ENCODE peak calls at places on chromosome 20, in eight cellular contexts. N, P, V, C, O, H, J and U are unnamed samples.

GRCh38 chr20:17992224-17992637 is 23.4 kb downstream of the MGME1 start:
- DNase-seq in N (no peak), P (peak), V (peak), C (no peak), O (no peak), H (no peak), J (no peak), U (no peak)

GRCh38 chr20:43102394-43102793 is 87.3 kb downstream of the PTPRT start:
- DNase-seq in N (no peak), P (no peak), V (no peak), C (no peak), O (peak), H (no peak), J (no peak), U (no peak)

GRCh38 chr20:23048283-23049200 is 930 bp downstream of the THBD start:
- DNase-seq in N (no peak), P (no peak), V (peak), C (peak), O (peak), H (no peak), J (peak), U (no peak)

GRCh38 chr20:56439784-56440291 is 27.8 kb downstream of the CASS4 start:
- DNase-seq in N (peak), P (peak), V (no peak), C (peak), O (no peak), H (no peak), J (peak), U (no peak)

GRCh38 chr20:53829086-53829703 is 235.6 kb upstream of the ZNF217 start:
- DNase-seq in N (peak), P (peak), V (no peak), C (no peak), O (no peak), H (no peak), J (no peak), U (no peak)

GRCh38 chr20:50689864-50690263 is 1.5 kb downstream of the RIPOR3 start:
- DNase-seq in N (no peak), P (no peak), V (no peak), C (no peak), O (no peak), H (no peak), J (peak), U (no peak)

GRCh38 chr20:8740265-8740664 is 328.6 kb upstream of the PLCB4 start:
- DNase-seq in N (no peak), P (no peak), V (peak), C (no peak), O (no peak), H (no peak), J (no peak), U (no peak)

GRCh38 chr20:14470231-14470894 is 133.0 kb upstream of the FLRT3 start:
- DNase-seq in N (no peak), P (no peak), V (no peak), C (no peak), O (no peak), H (no peak), J (peak), U (no peak)

GRCh38 chr20:32227316-32227715 is 19.6 kb downstream of the POFUT1 start:
- DNase-seq in N (no peak), P (no peak), V (no peak), C (no peak), O (no peak), H (no peak), J (no peak), U (no peak)

GRCh38 chr20:33163856-33164762 is 3.9 kb upstream of the BPIFA2 start:
- DNase-seq in N (no peak), P (no peak), V (no peak), C (no peak), O (peak), H (no peak), J (no peak), U (no peak)

GRCh38 chr20:42274977-42275376 is 656.8 kb upstream of the CHD6 start:
- DNase-seq in N (no peak), P (no peak), V (no peak), C (no peak), O (no peak), H (no peak), J (no peak), U (no peak)

GRCh38 chr20:1383621-1384404 is 9.0 kb downstream of the FKBP1A start:
- DNase-seq in N (no peak), P (no peak), V (no peak), C (no peak), O (no peak), H (no peak), J (no peak), U (no peak)

GRCh38 chr20:18835850-18836249 is 22.3 kb downstream of the SCP2D1 start:
- DNase-seq in N (no peak), P (no peak), V (no peak), C (no peak), O (no peak), H (no peak), J (no peak), U (no peak)

GRCh38 chr20:58993332-58994248 is 12.5 kb downstream of the NELFCD start:
- DNase-seq in N (no peak), P (no peak), V (no peak), C (no peak), O (no peak), H (no peak), J (no peak), U (no peak)

GRCh38 chr20:34618676-34619075 is 58.2 kb downstream of the PIGU start:
- DNase-seq in N (no peak), P (no peak), V (no peak), C (no peak), O (no peak), H (no peak), J (no peak), U (no peak)

GRCh38 chr20:6920991-6921613 is 153.6 kb downstream of the BMP2 start:
- DNase-seq in N (no peak), P (no peak), V (no peak), C (no peak), O (no peak), H (no peak), J (no peak), U (no peak)

DNA sequence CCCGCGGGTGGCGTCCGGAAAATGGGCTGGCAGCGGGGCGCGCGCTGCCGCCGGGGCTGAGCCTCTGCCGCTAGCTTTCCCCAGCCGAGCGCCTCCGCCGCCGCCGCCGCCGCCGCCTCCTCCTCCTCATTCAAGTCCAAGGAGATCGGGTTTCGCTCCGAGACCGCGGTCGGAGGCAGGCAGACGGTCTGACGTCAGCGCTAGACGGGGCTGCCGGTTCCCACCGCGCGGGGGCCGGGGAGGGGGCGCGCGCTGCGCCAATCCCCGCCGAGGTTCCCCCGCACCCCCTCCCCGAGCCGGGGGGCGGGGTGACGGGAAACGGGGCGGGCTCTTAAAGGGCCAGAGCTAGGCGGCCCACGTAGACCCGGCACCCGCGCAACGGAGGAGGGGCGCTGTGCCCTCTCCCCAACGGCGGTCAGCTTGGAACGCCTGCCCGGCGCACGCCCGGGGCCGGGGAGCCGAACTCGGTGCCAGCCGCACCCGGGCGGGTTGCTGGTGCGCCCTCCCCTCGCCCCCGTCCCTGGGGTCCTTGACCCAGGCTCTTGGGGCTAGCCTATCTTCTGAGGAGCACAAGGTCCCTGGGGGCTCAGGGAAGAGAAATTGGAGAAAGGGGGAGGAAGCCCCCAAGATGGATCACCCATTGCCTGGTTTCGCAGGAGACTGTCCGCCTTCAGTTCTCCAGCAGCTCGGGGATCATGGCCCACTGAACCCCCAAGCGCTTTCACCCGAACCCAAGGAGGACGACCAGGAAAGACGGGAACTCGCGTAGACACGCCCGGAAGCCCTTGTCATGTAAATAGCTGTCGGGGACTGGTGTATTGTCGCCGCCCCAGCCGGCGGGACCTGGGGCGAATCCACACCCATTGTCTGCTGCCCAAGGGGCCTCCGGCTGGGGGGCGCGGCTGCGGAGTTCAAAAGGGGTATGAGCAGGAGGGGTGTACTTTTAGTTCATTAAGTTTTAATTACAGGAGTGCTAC is at the start of gene PMEPA1:
- DNase-seq in N (peak), P (peak), V (peak), C (peak), O (peak), H (peak), J (peak), U (peak)
- TF ChIP-seq CTCF in N (peak), P (no peak), V (no peak), C (peak), O (no peak), H (no peak), J (no peak), U (no peak)

GRCh38 chr20:46172961-46173536 is 54.9 kb downstream of the CD40 start:
- DNase-seq in N (no peak), P (no peak), V (no peak), C (no peak), O (no peak), H (no peak), J (no peak), U (no peak)

GRCh38 chr20:46175127-46175494 is 57.0 kb downstream of the CD40 start:
- DNase-seq in N (no peak), P (no peak), V (no peak), C (no peak), O (no peak), H (no peak), J (no peak), U (no peak)

GRCh38 chr20:46172455-46172854 is 54.3 kb downstream of the CD40 start:
- DNase-seq in N (no peak), P (no peak), V (no peak), C (no peak), O (no peak), H (no peak), J (no peak), U (no peak)

GRCh38 chr20:46173652-46174468 is 55.7 kb downstream of the CD40 start:
- DNase-seq in N (no peak), P (no peak), V (no peak), C (no peak), O (no peak), H (no peak), J (no peak), U (no peak)

GRCh38 chr20:46174469-46175126 is 56.5 kb downstream of the CD40 start:
- DNase-seq in N (no peak), P (peak), V (peak), C (peak), O (peak), H (no peak), J (peak), U (peak)
- TF ChIP-seq CTCF in N (peak), P (peak), V (peak), C (no peak), O (peak), H (peak), J (peak), U (peak)

GRCh38 chr20:64053841-64054661 is 4.6 kb upstream of the SOX18 start:
- DNase-seq in N (no peak), P (no peak), V (peak), C (no peak), O (peak), H (no peak), J (no peak), U (no peak)
- TF ChIP-seq CTCF in N (peak), P (peak), V (peak), C (no peak), O (peak), H (no peak), J (no peak), U (no peak)

GRCh38 chr20:20664795-20665194 is 47.6 kb downstream of the RALGAPA2 start:
- DNase-seq in N (peak), P (peak), V (peak), C (no peak), O (no peak), H (no peak), J (no peak), U (no peak)
- TF ChIP-seq CTCF in N (peak), P (peak), V (peak), C (no peak), O (peak), H (peak), J (peak), U (no peak)

DNA sequence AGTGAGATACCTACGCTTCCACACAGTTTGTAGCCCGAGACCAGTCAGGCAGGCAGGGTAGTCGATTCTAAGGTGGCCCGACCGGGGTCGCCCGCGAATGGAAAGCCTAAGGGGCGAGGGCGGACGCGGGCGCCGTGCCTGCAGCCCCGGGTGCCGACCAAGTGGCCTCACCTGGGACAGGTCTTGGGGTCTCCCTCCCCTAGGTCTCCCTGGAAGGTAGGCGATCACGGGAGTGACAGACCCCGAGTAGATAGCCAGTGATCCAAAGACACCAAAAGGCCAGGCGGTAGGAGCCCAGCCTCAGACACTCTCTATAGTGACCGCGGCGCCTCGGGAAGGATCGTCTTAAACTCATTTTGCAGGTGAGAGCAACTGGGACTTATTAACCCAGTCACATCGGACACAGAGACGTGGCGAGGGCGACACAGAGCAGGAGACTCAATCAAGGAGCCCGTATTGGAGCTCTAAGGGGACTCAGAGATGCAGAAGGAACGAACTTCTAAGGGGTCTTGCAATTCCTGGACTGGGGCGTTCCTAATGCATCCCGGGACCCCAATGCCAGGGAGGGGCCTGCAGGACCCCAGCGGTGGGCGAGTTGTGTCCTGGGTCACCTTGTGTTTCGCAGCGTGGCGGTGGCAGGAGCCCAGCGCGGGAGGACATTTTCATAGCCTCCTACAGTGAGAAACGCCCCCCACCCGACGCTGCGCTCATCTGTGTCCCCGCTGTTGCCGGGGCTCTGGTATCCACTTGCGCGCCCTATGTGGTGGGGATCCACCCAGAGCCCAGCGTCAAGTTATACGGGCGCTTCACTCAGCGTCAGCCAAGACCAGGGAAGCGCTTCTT is 2.1 kb upstream of the VSX1 start:
- DNase-seq in N (no peak), P (no peak), V (no peak), C (no peak), O (peak), H (no peak), J (peak), U (no peak)
- TF ChIP-seq CTCF in N (peak), P (peak), V (no peak), C (no peak), O (peak), H (no peak), J (peak), U (no peak)

GRCh38 chr20:10647471-10647870 is 26.3 kb downstream of the JAG1 start:
- DNase-seq in N (no peak), P (no peak), V (peak), C (no peak), O (no peak), H (no peak), J (no peak), U (no peak)
- TF ChIP-seq CTCF in N (peak), P (peak), V (peak), C (no peak), O (peak), H (no peak), J (no peak), U (peak)